ENCODE peak calls at places on chromosome 12, in eight cellular contexts. N, Z, X, E, V, J, L and S are unnamed samples. For H3K4me1, the result is how much of the 10 kb centered on the place peaks cover.

GRCh38 chr12:45655186-45655585 is 74.3 kb upstream of the ARID2 start:
- DNase-seq in N (no peak), Z (no peak), X (no peak), E (no peak), V (peak), J (no peak), L (no peak), S (no peak)

GRCh38 chr12:47222960-47223847 is 143.4 kb upstream of the AMIGO2 start:
- DNase-seq in N (no peak), Z (no peak), X (peak), E (no peak), V (no peak), J (no peak), L (no peak), S (no peak)

GRCh38 chr12:31589896-31590729 is 823 bp downstream of the DENND5B start:
- DNase-seq in N (peak), Z (peak), X (peak), E (peak), V (peak), J (peak), L (peak), S (peak)

GRCh38 chr12:93002278-93003054 is 73.4 kb upstream of the EEA1 start:
- DNase-seq in N (peak), Z (no peak), X (no peak), E (no peak), V (peak), J (no peak), L (no peak), S (no peak)

GRCh38 chr12:24073170-24073810 is 123.8 kb upstream of the SOX5 start:
- DNase-seq in N (no peak), Z (no peak), X (no peak), E (no peak), V (no peak), J (no peak), L (no peak), S (no peak)

GRCh38 chr12:85626782-85627171 is 209.4 kb downstream of the RASSF9 start:
- DNase-seq in N (no peak), Z (no peak), X (no peak), E (no peak), V (no peak), J (no peak), L (no peak), S (no peak)

GRCh38 chr12:55700255-55701018 is 7.3 kb downstream of the ITGA7 start:
- DNase-seq in N (no peak), Z (peak), X (no peak), E (no peak), V (peak), J (no peak), L (no peak), S (no peak)

GRCh38 chr12:28415755-28416154 is 225.5 kb downstream of the CCDC91 start:
- DNase-seq in N (peak), Z (no peak), X (no peak), E (no peak), V (peak), J (no peak), L (no peak), S (no peak)

GRCh38 chr12:107983871-107984480 is 145.1 kb upstream of the WSCD2 start:
- DNase-seq in N (no peak), Z (no peak), X (no peak), E (no peak), V (no peak), J (no peak), L (no peak), S (no peak)

GRCh38 chr12:105855691-105856405 is 282.9 kb downstream of the NUAK1 start:
- DNase-seq in N (no peak), Z (no peak), X (no peak), E (no peak), V (no peak), J (no peak), L (peak), S (no peak)

GRCh38 chr12:8780389-8780788 is 42.0 kb upstream of the A2ML1 start:
- DNase-seq in N (peak), Z (no peak), X (peak), E (peak), V (peak), J (no peak), L (no peak), S (no peak)

GRCh38 chr12:6218526-6218925 is 18.3 kb downstream of the CD9 start:
- DNase-seq in N (no peak), Z (no peak), X (no peak), E (no peak), V (no peak), J (no peak), L (no peak), S (no peak)

GRCh38 chr12:92064420-92064819 is 81.2 kb downstream of the BTG1 start:
- DNase-seq in N (no peak), Z (no peak), X (no peak), E (no peak), V (no peak), J (peak), L (no peak), S (no peak)

GRCh38 chr12:125110641-125111360 is 45.6 kb downstream of the AACS start:
- DNase-seq in N (no peak), Z (no peak), X (no peak), E (no peak), V (peak), J (no peak), L (no peak), S (peak)

GRCh38 chr12:75635606-75636444 is 124.4 kb upstream of the KRR1 start:
- DNase-seq in N (peak), Z (no peak), X (no peak), E (peak), V (peak), J (no peak), L (no peak), S (no peak)

GRCh38 chr12:98002887-98003493 is 512.4 kb upstream of the TMPO start:
- DNase-seq in N (peak), Z (no peak), X (peak), E (peak), V (peak), J (peak), L (no peak), S (no peak)

GRCh38 chr12:51593539-51593938 is 2.5 kb downstream of the SCN8A start:
- DNase-seq in N (peak), Z (no peak), X (no peak), E (no peak), V (peak), J (peak), L (no peak), S (no peak)

GRCh38 chr12:11144297-11144696 is 9.9 kb upstream of the TAS2R30 start:
- DNase-seq in N (no peak), Z (no peak), X (no peak), E (no peak), V (no peak), J (no peak), L (no peak), S (no peak)

GRCh38 chr12:131828671-131829350 is 618 bp downstream of the MMP17 start:
- DNase-seq in N (no peak), Z (peak), X (peak), E (no peak), V (no peak), J (no peak), L (no peak), S (no peak)

GRCh38 chr12:116525418-116526001 is 33.7 kb upstream of the MAP1LC3B2 start:
- DNase-seq in N (peak), Z (no peak), X (no peak), E (peak), V (peak), J (peak), L (peak), S (no peak)

GRCh38 chr12:118164798-118165486 is 29.0 kb downstream of the PEBP1 start:
- DNase-seq in N (peak), Z (no peak), X (peak), E (peak), V (peak), J (no peak), L (no peak), S (no peak)

GRCh38 chr12:24069532-24070395 is 120.3 kb upstream of the SOX5 start:
- DNase-seq in N (no peak), Z (no peak), X (peak), E (no peak), V (peak), J (no peak), L (no peak), S (no peak)

GRCh38 chr12:128019996-128020544 is 246.9 kb upstream of the TMEM132C start:
- DNase-seq in N (no peak), Z (no peak), X (no peak), E (no peak), V (no peak), J (no peak), L (no peak), S (no peak)

GRCh38 chr12:1078002-1078401 is 87.0 kb downstream of the ERC1 start:
- DNase-seq in N (no peak), Z (no peak), X (no peak), E (no peak), V (no peak), J (no peak), L (no peak), S (no peak)

GRCh38 chr12:52005903-52006703 is 643 bp upstream of the TAMALIN start:
- DNase-seq in N (no peak), Z (peak), X (peak), E (no peak), V (no peak), J (peak), L (peak), S (peak)

GRCh38 chr12:124809878-124810277 is 53.8 kb downstream of the SCARB1 start:
- DNase-seq in N (no peak), Z (no peak), X (no peak), E (no peak), V (peak), J (no peak), L (no peak), S (no peak)

GRCh38 chr12:30440826-30441602 is 254.7 kb downstream of the IPO8 start:
- DNase-seq in N (peak), Z (no peak), X (peak), E (peak), V (peak), J (no peak), L (no peak), S (no peak)
- TF ChIP-seq CTCF in N (peak), Z (no peak), X (peak), E (peak), V (peak), J (no peak), L (peak), S (no peak)

DNA sequence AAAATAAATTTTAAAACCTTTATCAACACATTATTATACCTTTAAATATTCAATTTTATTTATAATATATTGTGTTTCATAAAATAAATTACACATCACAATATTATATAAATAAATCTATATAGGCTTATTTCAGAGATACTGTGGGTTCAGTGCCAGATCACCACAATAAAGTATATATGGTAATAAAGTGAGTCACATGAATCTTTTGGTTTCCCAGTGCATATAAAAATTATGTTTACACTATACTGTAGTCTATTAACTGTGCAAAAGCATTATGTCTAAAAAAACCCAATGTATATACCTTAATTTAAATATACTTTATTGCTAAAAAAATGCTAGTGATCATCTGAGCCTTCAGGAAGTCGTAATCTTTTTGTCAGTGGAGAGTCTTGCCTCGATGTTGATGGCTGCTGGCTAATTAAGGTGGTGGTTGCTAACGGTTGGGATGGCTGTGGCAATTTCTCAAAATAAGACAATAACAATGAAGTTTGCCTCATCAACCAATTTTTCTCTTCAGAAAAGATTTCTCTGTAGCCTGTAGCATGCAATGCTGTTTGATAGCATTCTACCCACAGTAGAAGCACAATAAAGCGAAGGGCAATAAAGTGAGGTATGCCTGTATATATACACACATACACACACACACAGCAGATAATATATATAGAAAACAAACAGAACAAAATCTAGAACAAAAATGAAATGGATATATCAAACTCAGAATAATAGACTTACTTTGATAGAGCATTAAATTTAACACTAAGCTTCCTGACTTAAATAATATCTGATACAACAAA is 32.4 kb downstream of the CCDC59 start:
- DNase-seq in N (no peak), Z (no peak), X (no peak), E (no peak), V (no peak), J (no peak), L (no peak), S (no peak)
- H3K4me1 ChIP-seq in N (under half), Z (under half), X (under half), E (under half), V (under half), J (under half), L (under half), S (under half)

GRCh38 chr12:99620159-99620479 is 27.4 kb upstream of the GARIN6 start:
- DNase-seq in N (no peak), Z (no peak), X (no peak), E (no peak), V (no peak), J (no peak), L (no peak), S (no peak)

GRCh38 chr12:99618657-99619056 is 28.9 kb upstream of the GARIN6 start:
- DNase-seq in N (no peak), Z (no peak), X (no peak), E (no peak), V (no peak), J (no peak), L (no peak), S (no peak)

DNA sequence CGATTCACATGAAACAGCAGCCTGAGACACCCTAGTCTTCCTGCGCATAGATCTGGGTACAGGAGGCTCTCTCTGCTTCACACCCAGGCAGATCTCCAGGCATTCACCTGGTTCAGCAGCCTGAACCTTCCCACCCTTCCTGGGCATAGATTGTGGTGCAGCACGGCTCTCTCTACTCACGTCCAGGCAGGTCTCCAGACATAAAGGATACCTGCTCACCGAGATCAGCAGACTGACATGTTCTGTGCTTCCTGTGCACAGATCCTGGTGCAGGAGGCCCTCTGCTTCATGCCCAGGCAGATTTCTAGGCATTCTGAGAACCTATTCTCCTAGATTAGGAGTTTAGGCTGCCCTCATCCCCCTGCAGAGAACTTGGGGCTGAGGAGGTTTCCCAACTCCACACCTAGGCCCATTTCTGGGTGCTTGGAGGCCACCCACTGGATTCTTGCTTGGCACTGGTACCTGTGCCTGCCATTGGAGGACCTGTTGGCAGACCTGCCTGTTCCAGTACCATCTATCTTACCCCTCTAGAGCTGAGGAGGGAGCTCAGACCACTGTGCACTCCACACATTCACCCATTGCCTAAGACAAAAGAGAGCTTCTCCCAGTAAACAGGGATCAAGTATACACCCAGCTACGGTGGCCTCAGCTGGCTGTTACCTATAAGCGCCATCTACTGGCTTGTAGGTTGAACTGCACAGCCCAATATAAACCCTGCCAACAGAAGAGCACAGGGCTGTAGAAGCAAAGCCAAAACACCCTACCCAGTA is 28.0 kb upstream of the GARIN6 start:
- DNase-seq in N (no peak), Z (no peak), X (peak), E (peak), V (peak), J (no peak), L (no peak), S (no peak)
- TF ChIP-seq CTCF in N (peak), Z (peak), X (peak), E (peak), V (peak), J (no peak), L (peak), S (peak)

GRCh38 chr12:54421873-54422250 is 2.8 kb upstream of the ITGA5 start:
- DNase-seq in N (peak), Z (no peak), X (no peak), E (no peak), V (no peak), J (no peak), L (no peak), S (no peak)
- H3K4me1 ChIP-seq in N (half or more), Z (under half), X (under half), E (half or more), V (under half), J (under half), L (under half), S (under half)

DNA sequence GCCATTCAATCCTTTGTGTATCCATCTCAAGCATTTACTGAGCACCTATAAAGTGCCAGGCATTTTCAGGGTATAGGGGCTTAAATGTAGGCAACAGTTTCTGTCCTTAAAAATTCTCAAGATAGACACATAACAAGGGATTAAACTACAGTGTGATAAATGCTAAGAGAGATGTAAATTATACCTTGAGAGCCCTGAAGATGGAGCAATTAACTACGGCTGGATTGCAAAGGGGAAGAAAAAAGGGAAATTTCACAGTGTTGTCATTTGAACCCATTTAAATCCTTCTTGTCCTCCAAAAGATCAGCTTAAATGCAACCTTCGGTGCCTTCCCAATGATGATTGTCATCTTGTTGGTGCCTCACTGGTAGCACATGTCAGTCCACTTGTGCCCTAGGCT is 11.5 kb upstream of the IL26 start:
- DNase-seq in N (no peak), Z (no peak), X (no peak), E (no peak), V (no peak), J (no peak), L (no peak), S (no peak)
- TF ChIP-seq CTCF in N (no peak), Z (no peak), X (no peak), E (no peak), V (peak), J (no peak), L (no peak), S (no peak)